ENCODE peak calls at places on chromosomes 4 and X, in eight cellular contexts. V, I, A, W, Z, S, R and Q are unnamed samples.

GRCh38 chrX:51332188-51332942 is at the start of gene NUDT10:
- DNase-seq in V (no peak), I (peak; percentile 52), A (no peak), W (peak; percentile 70), Z (peak; percentile 66), S (peak; percentile 74), R (peak; percentile 51), Q (peak; percentile 69)

GRCh38 chrX:105969487-105969886 is 69.0 kb downstream of the SERPINA7 start:
- DNase-seq in V (no peak), I (no peak), A (no peak), W (no peak), Z (no peak), S (no peak), R (no peak), Q (no peak)

GRCh38 chrX:129686422-129686948 is 31.7 kb upstream of the APLN start:
- DNase-seq in V (no peak), I (no peak), A (no peak), W (peak; percentile 55), Z (no peak), S (no peak), R (no peak), Q (no peak)

GRCh38 chr4:152665691-152666410 is 13.9 kb downstream of the TMEM154 start:
- DNase-seq in V (no peak), I (no peak), A (no peak), W (no peak), Z (no peak), S (no peak), R (no peak), Q (no peak)

GRCh38 chr4:122806981-122807679 is 19.5 kb upstream of the FGF2 start:
- DNase-seq in V (no peak), I (peak; percentile 94), A (no peak), W (no peak), Z (peak; percentile 85), S (no peak), R (no peak), Q (no peak)

GRCh38 chr4:99852199-99852718 is 35.6 kb downstream of the DAPP1 start:
- DNase-seq in V (no peak), I (no peak), A (no peak), W (no peak), Z (no peak), S (no peak), R (no peak), Q (no peak)

GRCh38 chrX:1322393-1322792 is 14.2 kb upstream of the IL3RA start:
- DNase-seq in V (no peak), I (no peak), A (no peak), W (no peak), Z (no peak), S (no peak), R (no peak), Q (no peak)

GRCh38 chr4:152159773-152160172 is 376.1 kb downstream of the FBXW7 start:
- DNase-seq in V (no peak), I (no peak), A (no peak), W (no peak), Z (no peak), S (no peak), R (no peak), Q (no peak)

GRCh38 chr4:71456841-71457240 is 118.0 kb downstream of the SLC4A4 start:
- DNase-seq in V (peak; percentile 54), I (no peak), A (no peak), W (no peak), Z (peak; percentile 0), S (no peak), R (peak; percentile 60), Q (no peak)

DNA sequence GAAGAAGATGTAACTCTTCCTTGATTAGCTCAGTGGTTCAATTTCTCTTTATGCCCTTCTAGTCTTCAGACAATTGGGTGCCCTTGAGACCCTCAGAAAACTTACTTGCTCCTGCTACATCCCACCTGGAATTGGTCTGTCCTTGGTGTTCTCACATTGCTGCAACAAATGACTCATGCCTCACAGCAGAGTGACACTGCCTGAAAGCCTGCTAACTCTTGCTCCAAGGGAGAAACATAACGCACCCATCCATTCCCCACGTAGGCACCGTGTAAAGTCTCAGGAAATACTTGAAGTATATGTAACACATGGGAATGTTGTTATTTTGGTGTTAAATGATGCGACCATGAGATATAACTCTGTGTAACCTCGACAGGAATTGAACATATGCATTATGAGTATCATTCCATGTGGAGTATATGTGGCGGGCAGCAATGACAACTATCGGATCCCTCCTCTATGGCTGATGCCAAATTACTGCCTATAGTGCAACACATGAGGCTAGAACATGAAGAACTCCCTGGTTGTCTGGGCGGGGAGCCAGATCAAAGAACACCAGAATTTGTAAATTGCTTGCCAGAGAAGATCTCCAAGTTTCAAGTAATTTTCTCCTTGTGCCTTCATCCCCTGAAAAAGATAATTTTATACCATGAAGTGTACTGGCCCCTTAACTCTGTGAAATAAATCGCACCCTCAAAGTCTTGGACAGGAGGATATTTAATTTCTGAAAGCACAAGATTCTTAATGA is 231.3 kb upstream of the STK26 start:
- DNase-seq in V (no peak), I (no peak), A (no peak), W (no peak), Z (no peak), S (no peak), R (no peak), Q (no peak)
- H3K4me3 ChIP-seq in V (no peak overlapping the region), I (peak overlapping the region; percentile 33), A (peak overlapping the region; percentile 37), W (peak overlapping the region; percentile 40), Z (peak overlapping the region; percentile 40), S (no peak overlapping the region), R (peak overlapping the region; percentile 35), Q (no peak overlapping the region)

GRCh38 chr4:55926610-55927009 is 22.1 kb upstream of the CEP135 start:
- DNase-seq in V (no peak), I (no peak), A (no peak), W (no peak), Z (no peak), S (no peak), R (no peak), Q (no peak)
- H3K27ac ChIP-seq in V (no peak overlapping the region), I (no peak overlapping the region), A (no peak overlapping the region), W (no peak overlapping the region), Z (no peak overlapping the region), S (no peak overlapping the region), R (no peak overlapping the region), Q (no peak overlapping the region)

GRCh38 chrX:24243692-24244091 is 70.2 kb downstream of the SUPT20HL2 start:
- DNase-seq in V (no peak), I (no peak), A (no peak), W (no peak), Z (peak; percentile 77), S (no peak), R (no peak), Q (no peak)
- H3K4me3 ChIP-seq in V (no peak overlapping the region), I (no peak overlapping the region), A (no peak overlapping the region), W (no peak overlapping the region), Z (no peak overlapping the region), S (no peak overlapping the region), R (no peak overlapping the region), Q (no peak overlapping the region)

DNA sequence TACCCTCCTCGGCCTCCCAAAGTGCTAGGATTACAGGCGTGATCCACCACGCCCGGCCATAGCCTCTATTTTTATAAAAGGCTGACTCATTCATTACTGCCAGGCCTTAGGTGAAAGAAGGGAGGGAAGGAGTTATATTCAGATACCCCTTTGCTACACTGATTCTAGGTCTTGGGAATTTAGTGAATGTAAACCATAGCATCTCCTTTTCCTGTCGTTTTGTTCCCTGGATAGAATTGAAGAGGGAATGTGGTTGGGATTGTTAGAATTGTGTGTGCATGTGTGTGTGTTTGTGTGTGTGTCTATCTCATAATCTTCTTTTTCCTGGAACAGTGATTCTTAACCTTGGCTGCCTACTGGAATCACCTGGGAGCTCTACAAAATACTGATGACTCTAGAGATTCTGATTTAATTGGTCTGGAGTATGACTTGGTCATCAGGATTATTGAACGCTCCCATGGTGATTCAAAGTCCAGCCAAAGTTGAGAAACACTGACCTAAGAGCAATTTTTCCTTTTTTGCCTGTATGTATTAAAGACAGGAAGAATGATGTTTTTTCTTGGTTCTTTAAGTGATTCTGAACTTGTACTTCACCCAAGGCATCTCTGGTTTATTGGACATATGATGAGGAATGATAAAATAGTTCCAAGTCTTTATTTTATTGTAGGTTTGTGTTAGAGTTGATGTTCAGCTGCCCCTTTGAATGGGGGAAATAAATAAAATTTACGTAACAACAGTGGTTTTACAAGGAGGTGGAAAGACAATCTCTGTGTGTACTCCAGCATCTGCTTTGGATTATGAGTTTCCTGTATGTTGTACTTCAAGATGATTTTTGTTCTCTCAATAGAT is 37.0 kb downstream of the NAP1L5 start:
- DNase-seq in V (no peak), I (peak; percentile 46), A (no peak), W (no peak), Z (no peak), S (no peak), R (peak; percentile 32), Q (no peak)
- H3K27ac ChIP-seq in V (no peak overlapping the region), I (peak overlapping the region; percentile 13), A (no peak overlapping the region), W (no peak overlapping the region), Z (no peak overlapping the region), S (no peak overlapping the region), R (no peak overlapping the region), Q (no peak overlapping the region)

GRCh38 chr4:87045659-87046058 is 110.8 kb downstream of the AFF1 start:
- DNase-seq in V (no peak), I (no peak), A (no peak), W (peak; percentile 49), Z (no peak), S (no peak), R (no peak), Q (no peak)
- H3K4me3 ChIP-seq in V (peak overlapping the region; percentile 46), I (no peak overlapping the region), A (no peak overlapping the region), W (peak overlapping the region; percentile 22), Z (no peak overlapping the region), S (peak overlapping the region; percentile 14), R (no peak overlapping the region), Q (no peak overlapping the region)

DNA sequence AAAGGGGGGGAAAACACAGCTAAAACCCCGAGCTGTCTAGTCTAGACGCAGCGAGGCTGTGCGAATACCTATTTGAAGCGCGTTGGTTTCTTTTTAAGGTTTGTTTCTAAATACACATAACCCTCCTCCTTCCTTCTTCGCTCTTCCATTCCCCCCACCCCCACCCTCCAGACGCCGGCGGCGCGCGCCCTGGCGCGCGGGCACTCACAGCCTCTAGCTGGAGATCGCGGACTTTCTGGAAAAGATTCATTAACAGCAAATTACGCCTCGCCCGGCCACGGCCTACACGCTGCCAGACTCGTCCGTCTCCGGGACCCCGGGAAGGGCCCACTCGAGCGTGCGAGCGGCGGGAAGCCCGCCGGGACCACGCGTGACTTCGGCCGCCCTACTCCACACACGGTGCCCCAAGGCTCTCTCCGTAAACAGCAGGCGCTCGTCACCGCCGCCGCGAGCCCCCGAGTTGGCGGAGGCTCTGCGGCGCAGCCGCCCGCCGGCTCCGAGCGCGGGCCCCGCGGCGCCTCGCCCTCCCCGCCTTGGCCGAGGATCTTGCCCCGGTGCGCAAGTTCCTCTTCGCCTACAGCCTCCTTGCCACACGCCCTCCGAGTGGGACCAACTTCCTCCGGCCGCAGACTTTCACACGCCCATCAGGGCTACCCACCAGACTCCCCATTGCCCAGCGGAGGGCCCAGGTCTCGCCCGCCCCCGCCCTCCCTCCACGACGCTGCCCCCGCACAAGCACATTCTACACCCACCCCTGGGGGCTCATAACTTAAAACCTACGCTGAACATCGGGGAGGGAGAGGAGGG is 2.0 kb downstream of the BCOR start:
- DNase-seq in V (no peak), I (peak; percentile 45), A (no peak), W (no peak), Z (no peak), S (no peak), R (peak; percentile 18), Q (peak; percentile 76)
- H3K27ac ChIP-seq in V (peak overlapping the region; percentile 93), I (no peak overlapping the region), A (peak overlapping the region; percentile 60), W (peak overlapping the region; percentile 61), Z (peak overlapping the region; percentile 59), S (peak overlapping the region; percentile 95), R (no peak overlapping the region), Q (peak overlapping the region; percentile 83)